ENCODE peak calls at places on chromosomes 5 and 9, in seven cellular contexts. W, O, R, T, S, G and N are unnamed samples.

GRCh38 chr5:172164773-172165212 is 23.2 kb downstream of the STK10 start:
- DNase-seq in W (no peak), O (no peak), R (no peak), T (no peak), S (peak; percentile 34), G (peak; percentile 45), N (no peak)

GRCh38 chr9:6575324-6575758 is 70.2 kb downstream of the GLDC start:
- DNase-seq in W (no peak), O (no peak), R (no peak), T (no peak), S (no peak), G (no peak), N (no peak)

GRCh38 chr5:39494099-39494498 is 69.3 kb upstream of the DAB2 start:
- DNase-seq in W (no peak), O (no peak), R (no peak), T (no peak), S (no peak), G (peak; percentile 33), N (peak; percentile 92)

GRCh38 chr9:20844916-20845315 is 160.9 kb downstream of the FOCAD start:
- DNase-seq in W (no peak), O (no peak), R (no peak), T (no peak), S (no peak), G (peak; percentile 31), N (no peak)

GRCh38 chr9:10274983-10275382 is 337.8 kb downstream of the PTPRD start:
- DNase-seq in W (no peak), O (no peak), R (no peak), T (no peak), S (no peak), G (no peak), N (no peak)

GRCh38 chr5:144032375-144032774 is 138.1 kb downstream of the YIPF5 start:
- DNase-seq in W (no peak), O (no peak), R (no peak), T (no peak), S (no peak), G (no peak), N (no peak)

GRCh38 chr9:137951597-137952490 is 74.3 kb downstream of the CACNA1B start:
- DNase-seq in W (no peak), O (no peak), R (no peak), T (no peak), S (no peak), G (no peak), N (no peak)

GRCh38 chr5:32173394-32174010 is 617 bp downstream of the GOLPH3 start:
- DNase-seq in W (peak; percentile 52), O (peak; percentile 73), R (peak; percentile 77), T (no peak), S (peak; percentile 59), G (peak; percentile 52), N (no peak)

GRCh38 chr9:116594552-116594951 is 92.6 kb upstream of the TRIM32 start:
- DNase-seq in W (peak; percentile 59), O (no peak), R (no peak), T (no peak), S (no peak), G (peak; percentile 94), N (no peak)

GRCh38 chr9:88017086-88017485 is 42.8 kb upstream of the CDK20 start:
- DNase-seq in W (no peak), O (no peak), R (no peak), T (no peak), S (no peak), G (peak; percentile 4), N (no peak)

GRCh38 chr5:170590537-170590936 is 86.7 kb downstream of the KCNIP1 start:
- DNase-seq in W (no peak), O (no peak), R (no peak), T (no peak), S (no peak), G (no peak), N (no peak)

GRCh38 chr9:137892424-137893191 is 15.0 kb downstream of the CACNA1B start:
- DNase-seq in W (no peak), O (no peak), R (no peak), T (no peak), S (no peak), G (no peak), N (no peak)

GRCh38 chr5:7363067-7363677 is 32.8 kb upstream of the ADCY2 start:
- DNase-seq in W (no peak), O (no peak), R (no peak), T (no peak), S (no peak), G (no peak), N (no peak)

GRCh38 chr9:80787636-80788035 is 901.7 kb downstream of the TLE1 start:
- DNase-seq in W (peak; percentile 60), O (no peak), R (no peak), T (no peak), S (no peak), G (no peak), N (no peak)

GRCh38 chr9:126854734-126855133 is 5.7 kb upstream of the ZBTB34 start:
- DNase-seq in W (no peak), O (no peak), R (no peak), T (no peak), S (no peak), G (no peak), N (no peak)

GRCh38 chr5:55300890-55301289 is 6.6 kb downstream of the DHX29 start:
- DNase-seq in W (no peak), O (no peak), R (no peak), T (no peak), S (no peak), G (no peak), N (no peak)

GRCh38 chr5:6177926-6178325 is 200.4 kb downstream of the MED10 start:
- DNase-seq in W (no peak), O (no peak), R (no peak), T (no peak), S (no peak), G (no peak), N (no peak)

GRCh38 chr5:154162475-154163217 is 27.9 kb upstream of the GALNT10 start:
- DNase-seq in W (no peak), O (no peak), R (no peak), T (no peak), S (no peak), G (no peak), N (no peak)

GRCh38 chr5:128629162-128629561 is 91.1 kb upstream of the FBN2 start:
- DNase-seq in W (peak; percentile 41), O (no peak), R (no peak), T (no peak), S (no peak), G (no peak), N (no peak)

GRCh38 chr9:127754761-127755557 is 19.9 kb upstream of the TOR2A start:
- DNase-seq in W (no peak), O (no peak), R (no peak), T (no peak), S (peak; percentile 59), G (no peak), N (no peak)

GRCh38 chr9:96217756-96218693 is 84.0 kb downstream of the HSD17B3 start:
- DNase-seq in W (peak; percentile 67), O (peak; percentile 86), R (peak; percentile 83), T (peak; percentile 13), S (peak; percentile 72), G (peak; percentile 30), N (peak; percentile 16)

GRCh38 chr5:171630047-171630669 is 155.5 kb upstream of the SMIM23 start:
- DNase-seq in W (peak; percentile 68), O (no peak), R (peak; percentile 29), T (no peak), S (peak; percentile 68), G (peak; percentile 52), N (no peak)

GRCh38 chr5:166165600-166165999 is 2125.8 kb upstream of the WWC1 start:
- DNase-seq in W (no peak), O (no peak), R (no peak), T (no peak), S (no peak), G (no peak), N (no peak)

GRCh38 chr9:88873635-88874034 is 117.6 kb upstream of the S1PR3 start:
- DNase-seq in W (no peak), O (no peak), R (no peak), T (no peak), S (no peak), G (no peak), N (no peak)

GRCh38 chr5:41312066-41312465 is 98.7 kb upstream of the C6 start:
- DNase-seq in W (no peak), O (no peak), R (no peak), T (no peak), S (no peak), G (no peak), N (peak; percentile 94)

DNA sequence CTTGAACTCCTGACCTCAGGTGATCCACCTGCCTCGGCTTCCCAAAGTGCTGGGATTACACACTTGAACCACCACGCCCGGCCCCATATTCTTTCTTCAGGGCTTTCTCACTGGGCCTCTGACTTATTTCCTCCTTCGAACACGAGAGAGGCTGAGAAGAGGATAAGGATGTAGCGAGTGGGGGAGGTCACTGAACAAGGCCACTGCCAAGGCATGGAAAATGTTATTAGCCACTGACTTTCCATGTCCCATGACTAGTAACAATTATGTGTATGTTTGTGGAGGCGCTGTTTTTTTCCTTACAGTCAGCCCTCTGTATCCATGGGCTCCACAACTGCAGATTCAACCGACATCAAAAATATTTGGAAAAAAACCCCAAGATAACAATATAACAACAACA is 12.3 kb upstream of the FCHSD1 start:
- DNase-seq in W (no peak), O (no peak), R (no peak), T (no peak), S (no peak), G (no peak), N (no peak)
- H3K27ac ChIP-seq in W (no peak overlapping the region), O (no peak overlapping the region), R (no peak overlapping the region), T (no peak overlapping the region), S (no peak overlapping the region), G (no peak overlapping the region), N (no peak overlapping the region)

DNA sequence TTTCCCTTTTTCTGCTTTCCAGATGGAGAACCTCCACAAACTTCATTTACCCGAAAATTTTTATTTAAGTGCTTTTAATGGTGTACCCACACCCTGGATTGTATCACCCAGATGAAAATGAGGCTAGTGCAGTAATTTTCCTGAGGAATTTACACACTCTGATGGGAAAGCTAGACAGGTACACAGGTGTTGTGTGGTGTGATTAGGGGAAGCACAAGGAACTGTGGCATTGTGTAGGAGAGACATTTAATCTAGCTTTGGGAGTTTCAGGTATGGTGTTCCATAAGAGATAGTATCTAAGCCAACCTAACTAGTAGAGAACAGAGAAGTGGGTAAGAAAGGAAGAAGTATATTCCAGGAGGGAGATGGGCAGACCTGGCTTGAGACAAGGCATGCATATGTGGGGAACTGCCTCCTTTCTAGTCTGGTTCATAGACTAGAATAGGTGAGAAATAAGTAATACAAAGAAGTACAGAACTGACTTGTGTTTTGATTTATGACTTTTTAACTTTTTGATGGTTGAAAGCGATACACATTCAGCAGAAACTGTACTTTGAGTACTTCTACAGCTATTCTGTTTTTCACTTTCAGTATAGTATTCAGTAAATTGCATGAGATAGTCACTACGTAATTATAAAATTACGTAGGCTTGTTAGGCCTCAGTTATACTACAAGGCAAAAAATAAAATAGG is 22.9 kb upstream of the ROPN1L start:
- DNase-seq in W (no peak), O (no peak), R (no peak), T (no peak), S (no peak), G (no peak), N (no peak)
- H3K36me3 ChIP-seq in W (peaks cover 91% of the 10 kb centered on the region), O (no peaks in the 10 kb centered on the region), R (peaks cover 38% of the 10 kb centered on the region), T (peaks cover 51% of the 10 kb centered on the region), S (peaks cover 67% of the 10 kb centered on the region), G (peaks cover 43% of the 10 kb centered on the region), N (peaks cover 95% of the 10 kb centered on the region)

GRCh38 chr5:891837-892389 is 688 bp downstream of the BRD9 start:
- DNase-seq in W (peak; percentile 7), O (no peak), R (no peak), T (no peak), S (no peak), G (peak; percentile 17), N (no peak)
- H3K4me3 ChIP-seq in W (peak overlapping the region; percentile 82), O (peak overlapping the region; percentile 91), R (peak overlapping the region; percentile 79), T (peak overlapping the region; percentile 86), S (peak overlapping the region; percentile 83), G (peak overlapping the region; percentile 100), N (peak overlapping the region; percentile 81)

GRCh38 chr9:105993921-105994715 is 299.8 kb downstream of the TMEM38B start:
- DNase-seq in W (no peak), O (no peak), R (no peak), T (no peak), S (no peak), G (no peak), N (no peak)
- H3K27ac ChIP-seq in W (no peak overlapping the region), O (no peak overlapping the region), R (no peak overlapping the region), T (no peak overlapping the region), S (no peak overlapping the region), G (no peak overlapping the region), N (no peak overlapping the region)